ENCODE peak calls at places on chromosome 10, in eight cellular contexts. L is Caki2; D is AG04449; G is mesothelial cell of epicardium; W is HEK293T; K is CD8-positive, alpha-beta memory T cell; P is fibroblast of mammary gland; B is ELR. F is an unnamed sample.
A peak's percentile ranks its signal among the peaks of the same experiment; 100 is the strongest.

GRCh38 chr10:116748041-116748440 is 5.7 kb upstream of the HSPA12A start:
- DNase-seq in L (peak; percentile 57), D (no peak), G (no peak), W (no peak), K (no peak), P (peak; percentile 69), B (peak; percentile 62), F (no peak)

GRCh38 chr10:127999291-127999690 is 92.4 kb downstream of the PTPRE start:
- DNase-seq in L (no peak), D (no peak), G (no peak), W (no peak), K (no peak), P (no peak), B (no peak), F (no peak)

GRCh38 chr10:122044045-122044661 is 55.2 kb downstream of the TACC2 start:
- DNase-seq in L (peak; percentile 32), D (no peak), G (no peak), W (no peak), K (no peak), P (peak; percentile 62), B (no peak), F (peak; percentile 75)

GRCh38 chr10:44975487-44976331 is 2.9 kb downstream of the DEPP1 start:
- DNase-seq in L (peak; percentile 82), D (no peak), G (peak; percentile 59), W (no peak), K (no peak), P (peak; percentile 54), B (peak; percentile 65), F (peak; percentile 84)

GRCh38 chr10:124596914-124597676 is 135.5 kb downstream of the LHPP start:
- DNase-seq in L (no peak), D (no peak), G (no peak), W (no peak), K (no peak), P (no peak), B (no peak), F (no peak)

GRCh38 chr10:31808258-31809218 is 120.1 kb downstream of the ARHGAP12 start:
- DNase-seq in L (peak; percentile 54), D (peak; percentile 33), G (no peak), W (peak; percentile 8), K (no peak), P (peak; percentile 82), B (peak; percentile 67), F (peak; percentile 14)

GRCh38 chr10:1938317-1938716 is 201.0 kb upstream of the ADARB2 start:
- DNase-seq in L (no peak), D (no peak), G (no peak), W (no peak), K (peak; percentile 43), P (no peak), B (no peak), F (no peak)

GRCh38 chr10:58856508-58857240 is 319.8 kb upstream of the PHYHIPL start:
- DNase-seq in L (peak; percentile 85), D (peak; percentile 95), G (no peak), W (no peak), K (no peak), P (peak; percentile 95), B (peak; percentile 98), F (no peak)

GRCh38 chr10:78178940-78179339 is 145.3 kb downstream of the RPS24 start:
- DNase-seq in L (no peak), D (no peak), G (no peak), W (no peak), K (no peak), P (peak; percentile 43), B (peak; percentile 26), F (no peak)

GRCh38 chr10:90813592-90814365 is 44.1 kb downstream of the HTR7 start:
- DNase-seq in L (no peak), D (no peak), G (no peak), W (no peak), K (no peak), P (peak; percentile 3), B (no peak), F (no peak)

GRCh38 chr10:113867904-113868303 is 13.4 kb downstream of the NHLRC2 start:
- DNase-seq in L (no peak), D (no peak), G (no peak), W (no peak), K (no peak), P (no peak), B (no peak), F (no peak)

GRCh38 chr10:6083523-6084475 is 5.0 kb upstream of the RBM17 start:
- DNase-seq in L (no peak), D (no peak), G (no peak), W (no peak), K (no peak), P (peak; percentile 33), B (peak; percentile 47), F (no peak)

GRCh38 chr10:14904316-14904732 is 25.7 kb downstream of the SUV39H2 start:
- DNase-seq in L (no peak), D (no peak), G (no peak), W (peak; percentile 33), K (no peak), P (peak; percentile 42), B (peak; percentile 70), F (peak; percentile 16)

GRCh38 chr10:78066728-78067430 is 33.2 kb downstream of the RPS24 start:
- DNase-seq in L (no peak), D (no peak), G (no peak), W (no peak), K (no peak), P (no peak), B (no peak), F (no peak)

GRCh38 chr10:12341526-12341925 is 7.8 kb upstream of the CAMK1D start:
- DNase-seq in L (no peak), D (no peak), G (no peak), W (no peak), K (no peak), P (no peak), B (no peak), F (no peak)

GRCh38 chr10:128073880-128074279 is 52.3 kb downstream of the MKI67 start:
- DNase-seq in L (no peak), D (no peak), G (no peak), W (no peak), K (no peak), P (no peak), B (no peak), F (no peak)

GRCh38 chr10:122468923-122469781 is 7.8 kb downstream of the HTRA1 start:
- DNase-seq in L (peak; percentile 66), D (peak; percentile 97), G (no peak), W (no peak), K (no peak), P (peak; percentile 100), B (peak; percentile 98), F (peak; percentile 53)

GRCh38 chr10:129963831-129964501 is at the start of gene EBF3:
- DNase-seq in L (no peak), D (no peak), G (peak; percentile 81), W (peak; percentile 91), K (peak; percentile 12), P (peak; percentile 65), B (peak; percentile 66), F (peak; percentile 89)

GRCh38 chr10:60828489-60828852 is 50.2 kb downstream of the CDK1 start:
- DNase-seq in L (no peak), D (no peak), G (no peak), W (no peak), K (no peak), P (no peak), B (peak; percentile 36), F (peak; percentile 40)

GRCh38 chr10:4285121-4285520 is 500.1 kb upstream of the KLF6 start:
- DNase-seq in L (no peak), D (peak; percentile 3), G (no peak), W (no peak), K (no peak), P (no peak), B (peak; percentile 47), F (no peak)

GRCh38 chr10:49298990-49299815 is at the start of gene C10orf71:
- DNase-seq in L (no peak), D (no peak), G (no peak), W (peak; percentile 18), K (no peak), P (no peak), B (no peak), F (peak; percentile 41)

GRCh38 chr10:86413046-86413728 is 46.6 kb upstream of the GRID1 start:
- DNase-seq in L (peak; percentile 9), D (no peak), G (no peak), W (no peak), K (no peak), P (no peak), B (peak; percentile 38), F (no peak)

GRCh38 chr10:94069884-94070283 is 76.2 kb downstream of the PLCE1 start:
- DNase-seq in L (no peak), D (no peak), G (no peak), W (peak; percentile 36), K (no peak), P (no peak), B (no peak), F (no peak)

GRCh38 chr10:93503075-93503474 is 6.7 kb downstream of the CEP55 start:
- DNase-seq in L (no peak), D (no peak), G (no peak), W (no peak), K (no peak), P (no peak), B (no peak), F (no peak)

GRCh38 chr10:8416192-8416701 is 361.8 kb downstream of the GATA3 start:
- DNase-seq in L (peak; percentile 75), D (no peak), G (no peak), W (no peak), K (peak; percentile 50), P (no peak), B (no peak), F (no peak)

GRCh38 chr10:86363833-86364511 is 2.6 kb downstream of the GRID1 start:
- DNase-seq in L (no peak), D (no peak), G (no peak), W (no peak), K (no peak), P (no peak), B (no peak), F (no peak)

GRCh38 chr10:52818019-52818418 is 45.4 kb upstream of the MBL2 start:
- DNase-seq in L (peak; percentile 65), D (no peak), G (no peak), W (peak; percentile 64), K (no peak), P (peak; percentile 25), B (peak; percentile 60), F (peak; percentile 75)

F was measured in NCI-H69.